ENCODE peak calls at places on chromosomes 11 and 22, in four cellular contexts. G, S, X and D are unnamed samples. For H3K36me3, the result is how much of the 10 kb centered on the place peaks cover.

GRCh38 chr11:2775626-2776350 is 76.0 kb upstream of the KCNQ1OT1 start:
- DNase-seq in G (no peak), S (peak), X (peak), D (no peak)

GRCh38 chr11:72750086-72750485 is 2.1 kb downstream of the ARAP1 start:
- DNase-seq in G (no peak), S (no peak), X (no peak), D (no peak)

GRCh38 chr22:30830907-30831306 is 136.2 kb downstream of the OSBP2 start:
- DNase-seq in G (peak), S (no peak), X (peak), D (peak)

GRCh38 chr11:126645206-126645605 is 289.7 kb downstream of the ST3GAL4 start:
- DNase-seq in G (no peak), S (no peak), X (no peak), D (no peak)

GRCh38 chr11:57792060-57792541 is 30.5 kb downstream of the CTNND1 start:
- DNase-seq in G (peak), S (peak), X (peak), D (peak)

GRCh38 chr11:115453158-115453557 is 51.1 kb downstream of the CADM1 start:
- DNase-seq in G (no peak), S (no peak), X (no peak), D (no peak)

GRCh38 chr22:49330421-49331222 is 497.1 kb downstream of the BRD1 start:
- DNase-seq in G (no peak), S (no peak), X (no peak), D (no peak)

GRCh38 chr11:48001438-48002021 is 21.2 kb downstream of the PTPRJ start:
- DNase-seq in G (peak), S (no peak), X (no peak), D (no peak)

GRCh38 chr11:15568440-15568839 is 453.7 kb downstream of the INSC start:
- DNase-seq in G (no peak), S (no peak), X (no peak), D (no peak)

GRCh38 chr11:68343761-68344256 is 31.4 kb downstream of the LRP5 start:
- DNase-seq in G (no peak), S (no peak), X (no peak), D (no peak)

GRCh38 chr11:87307101-87307500 is 269.4 kb downstream of the TMEM135 start:
- DNase-seq in G (no peak), S (no peak), X (no peak), D (no peak)

GRCh38 chr11:102061276-102061675 is 14.0 kb downstream of the CFAP300 start:
- DNase-seq in G (peak), S (no peak), X (no peak), D (no peak)

GRCh38 chr11:126733685-126734084 is 266.9 kb downstream of the KIRREL3 start:
- DNase-seq in G (peak), S (no peak), X (no peak), D (no peak)

GRCh38 chr11:66568124-66568916 is at the start of gene CTSF:
- DNase-seq in G (peak), S (peak), X (peak), D (peak)

GRCh38 chr11:64846998-64847666 is 2.7 kb upstream of the CDC42BPG start:
- DNase-seq in G (peak), S (peak), X (peak), D (peak)

GRCh38 chr11:117453886-117454563 is 126.4 kb downstream of the CEP164 start:
- DNase-seq in G (no peak), S (no peak), X (no peak), D (no peak)

GRCh38 chr11:44565746-44566558 is 489 bp downstream of the CD82 start:
- DNase-seq in G (no peak), S (no peak), X (no peak), D (no peak)

GRCh38 chr22:19819911-19820879 is 34.5 kb downstream of the GNB1L start:
- DNase-seq in G (no peak), S (no peak), X (no peak), D (no peak)

GRCh38 chr11:77699425-77699824 is 61.8 kb upstream of the CLNS1A start:
- DNase-seq in G (no peak), S (no peak), X (no peak), D (no peak)

GRCh38 chr11:12693485-12694181 is 19.4 kb downstream of the TEAD1 start:
- DNase-seq in G (peak), S (peak), X (peak), D (peak)

GRCh38 chr11:86255896-86256295 is 11.3 kb downstream of the EED start:
- DNase-seq in G (no peak), S (no peak), X (no peak), D (no peak)

GRCh38 chr22:44399906-44400762 is 87.4 kb upstream of the SHISAL1 start:
- DNase-seq in G (no peak), S (peak), X (no peak), D (no peak)

GRCh38 chr22:39666926-39667325 is 96.4 kb downstream of the CACNA1I start:
- DNase-seq in G (no peak), S (no peak), X (no peak), D (no peak)

GRCh38 chr22:21961886-21962654 is 9.4 kb upstream of the PPM1F start:
- DNase-seq in G (peak), S (no peak), X (no peak), D (peak)

GRCh38 chr11:19201737-19202605 is at the start of gene CSRP3:
- DNase-seq in G (peak), S (no peak), X (peak), D (no peak)

GRCh38 chr11:74577624-74578396 is 14.6 kb upstream of the POLD3 start:
- DNase-seq in G (peak), S (no peak), X (no peak), D (no peak)

GRCh38 chr22:36454916-36455570 is 26.4 kb downstream of the TXN2 start:
- DNase-seq in G (peak), S (peak), X (peak), D (peak)

GRCh38 chr11:107442715-107443215 is 14.9 kb downstream of the CWF19L2 start:
- DNase-seq in G (no peak), S (no peak), X (no peak), D (no peak)

GRCh38 chr11:47611240-47611863 is 17.1 kb upstream of the C1QTNF4 start:
- DNase-seq in G (no peak), S (no peak), X (no peak), D (no peak)

GRCh38 chr11:19817265-19817851 is 104.7 kb downstream of the NAV2 start:
- DNase-seq in G (no peak), S (no peak), X (no peak), D (no peak)

GRCh38 chr11:122020902-122021301 is 95.1 kb downstream of the BLID start:
- DNase-seq in G (peak), S (no peak), X (no peak), D (no peak)

GRCh38 chr11:125036933-125037332 is 26.2 kb upstream of the SLC37A2 start:
- DNase-seq in G (peak), S (no peak), X (no peak), D (peak)

GRCh38 chr11:64892838-64893193 is 14.4 kb upstream of the EHD1 start:
- DNase-seq in G (no peak), S (no peak), X (no peak), D (no peak)

GRCh38 chr11:14764899-14765527 is 121.4 kb downstream of the PDE3B start:
- DNase-seq in G (peak), S (no peak), X (no peak), D (peak)

GRCh38 chr11:119697445-119697844 is 31.6 kb downstream of the NECTIN1 start:
- DNase-seq in G (no peak), S (no peak), X (no peak), D (no peak)
- H3K36me3 ChIP-seq in G (under half), S (under half), X (under half), D (under half)

DNA sequence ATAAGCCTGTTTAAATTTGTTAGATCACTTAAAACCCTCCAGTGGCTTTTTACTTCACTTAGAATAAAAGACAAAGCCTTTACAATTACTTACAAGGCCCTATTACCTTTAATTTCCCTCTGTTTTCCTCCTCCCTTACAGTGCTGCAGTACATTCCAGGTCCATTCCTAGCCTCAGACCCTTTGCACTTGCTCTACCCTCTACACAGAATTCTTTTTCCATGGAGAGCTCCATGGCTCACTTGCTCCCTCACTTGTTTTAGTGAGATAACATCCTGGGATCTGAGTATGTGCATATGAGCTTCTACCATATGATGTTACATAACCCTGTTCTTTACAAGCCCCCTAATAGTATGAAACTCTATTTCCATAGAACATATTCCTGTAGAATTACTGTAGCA is 24.4 kb downstream of the ZNF214 start:
- DNase-seq in G (no peak), S (no peak), X (no peak), D (no peak)
- TF ChIP-seq CTCF in G (no peak), S (no peak), X (no peak), D (no peak)

GRCh38 chr22:41171996-41172395 is 33.1 kb upstream of the L3MBTL2 start:
- DNase-seq in G (no peak), S (no peak), X (no peak), D (no peak)
- H3K36me3 ChIP-seq in G (half or more), S (under half), X (half or more), D (under half)

GRCh38 chr11:120259241-120259640 is 19.3 kb downstream of the POU2F3 start:
- DNase-seq in G (no peak), S (no peak), X (no peak), D (no peak)

GRCh38 chr11:120256779-120257178 is 16.8 kb downstream of the POU2F3 start:
- DNase-seq in G (no peak), S (no peak), X (no peak), D (no peak)

GRCh38 chr11:120257346-120257745 is 17.4 kb downstream of the POU2F3 start:
- DNase-seq in G (no peak), S (no peak), X (no peak), D (no peak)

GRCh38 chr11:120259988-120260565 is 20.1 kb downstream of the POU2F3 start:
- DNase-seq in G (no peak), S (no peak), X (no peak), D (no peak)

DNA sequence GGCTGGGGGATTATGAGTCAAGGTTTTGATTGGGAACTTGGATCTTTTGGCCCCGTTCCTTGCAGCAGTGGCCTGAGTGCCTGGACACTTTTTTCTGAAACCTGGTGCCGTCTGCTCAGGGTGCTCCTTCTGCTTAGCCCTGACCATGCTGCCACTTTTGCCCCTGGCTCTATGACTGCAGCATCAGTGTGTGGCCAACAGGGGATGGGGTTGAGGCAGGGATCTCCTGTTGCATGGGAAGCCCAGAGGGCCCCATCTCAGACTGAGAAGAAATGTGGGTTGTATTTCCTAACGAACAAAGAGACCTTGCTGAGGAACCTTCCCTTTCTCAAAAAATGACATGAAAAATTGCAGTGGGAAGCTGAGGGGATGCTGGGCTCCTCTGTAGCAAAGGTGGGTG is 18.7 kb downstream of the POU2F3 start:
- DNase-seq in G (no peak), S (no peak), X (no peak), D (no peak)
- TF ChIP-seq CTCF in G (no peak), S (no peak), X (no peak), D (no peak)

GRCh38 chr11:213111-213510 is 5.6 kb downstream of the RIC8A start:
- DNase-seq in G (no peak), S (peak), X (no peak), D (no peak)

GRCh38 chr11:211741-212140 is 4.2 kb downstream of the RIC8A start:
- DNase-seq in G (no peak), S (peak), X (no peak), D (no peak)

GRCh38 chr11:211295-211694 is 3.8 kb downstream of the RIC8A start:
- DNase-seq in G (no peak), S (peak), X (no peak), D (no peak)

GRCh38 chr11:210803-211180 is 3.3 kb downstream of the RIC8A start:
- DNase-seq in G (no peak), S (peak), X (no peak), D (no peak)

DNA sequence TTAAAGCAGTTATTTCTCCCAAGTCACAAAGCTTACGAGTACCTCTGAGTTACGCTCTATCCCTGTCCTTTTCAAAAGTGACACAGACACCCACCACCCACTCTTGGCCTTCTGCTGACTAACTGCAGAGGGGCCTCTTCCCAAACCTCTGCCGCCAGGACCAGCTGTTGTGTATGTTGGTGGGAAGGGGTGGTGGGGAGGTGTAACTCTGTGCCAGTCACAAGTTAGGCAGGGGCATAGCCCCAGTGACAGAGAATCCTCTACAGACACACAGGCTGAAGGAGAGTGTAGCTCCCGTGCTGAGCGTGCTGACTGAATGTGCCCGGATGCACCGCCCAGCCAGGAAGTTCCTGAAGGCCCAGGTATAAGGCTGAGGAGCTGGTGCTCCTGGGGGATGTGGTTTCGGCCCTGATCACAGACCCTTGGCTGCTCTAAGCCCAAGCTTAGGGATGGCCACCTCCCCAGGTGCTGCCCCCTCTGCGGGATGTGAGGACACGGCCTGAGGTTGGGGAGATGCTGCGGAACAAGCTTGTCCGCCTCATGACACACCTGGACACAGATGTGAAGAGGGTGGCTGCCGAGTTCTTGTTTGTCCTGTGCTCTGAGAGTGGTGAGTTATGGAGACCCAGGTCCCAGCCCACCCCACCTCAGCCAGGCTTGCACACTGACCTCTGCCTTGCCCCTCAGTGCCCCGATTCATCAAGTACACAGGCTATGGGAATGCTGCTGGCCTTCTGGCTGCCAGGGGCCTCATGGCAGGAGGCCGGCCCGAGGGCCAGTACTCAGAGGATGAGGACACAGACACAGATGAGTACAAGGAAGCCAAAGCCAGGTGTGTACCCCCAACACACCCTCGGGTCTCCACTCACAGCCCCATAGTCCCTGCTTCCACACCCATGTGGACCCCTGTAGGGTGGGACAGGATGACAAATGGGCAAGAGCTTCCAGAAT is 4.9 kb downstream of the RIC8A start:
- DNase-seq in G (no peak), S (peak), X (no peak), D (no peak)
- H3K36me3 ChIP-seq in G (half or more), S (under half), X (under half), D (under half)

GRCh38 chr11:110529043-110529442 is 99.3 kb downstream of the FDX1 start:
- DNase-seq in G (no peak), S (no peak), X (no peak), D (peak)
- TF ChIP-seq CTCF in G (peak), S (no peak), X (no peak), D (peak)

GRCh38 chr11:79069504-79069903 is 371.3 kb downstream of the TENM4 start:
- DNase-seq in G (no peak), S (no peak), X (no peak), D (no peak)

GRCh38 chr11:79062814-79063762 is 377.7 kb downstream of the TENM4 start:
- DNase-seq in G (peak), S (no peak), X (no peak), D (peak)

GRCh38 chr11:79068356-79068755 is 372.5 kb downstream of the TENM4 start:
- DNase-seq in G (peak), S (no peak), X (no peak), D (no peak)

GRCh38 chr11:79067355-79067685 is 373.5 kb downstream of the TENM4 start:
- DNase-seq in G (no peak), S (no peak), X (no peak), D (no peak)

DNA sequence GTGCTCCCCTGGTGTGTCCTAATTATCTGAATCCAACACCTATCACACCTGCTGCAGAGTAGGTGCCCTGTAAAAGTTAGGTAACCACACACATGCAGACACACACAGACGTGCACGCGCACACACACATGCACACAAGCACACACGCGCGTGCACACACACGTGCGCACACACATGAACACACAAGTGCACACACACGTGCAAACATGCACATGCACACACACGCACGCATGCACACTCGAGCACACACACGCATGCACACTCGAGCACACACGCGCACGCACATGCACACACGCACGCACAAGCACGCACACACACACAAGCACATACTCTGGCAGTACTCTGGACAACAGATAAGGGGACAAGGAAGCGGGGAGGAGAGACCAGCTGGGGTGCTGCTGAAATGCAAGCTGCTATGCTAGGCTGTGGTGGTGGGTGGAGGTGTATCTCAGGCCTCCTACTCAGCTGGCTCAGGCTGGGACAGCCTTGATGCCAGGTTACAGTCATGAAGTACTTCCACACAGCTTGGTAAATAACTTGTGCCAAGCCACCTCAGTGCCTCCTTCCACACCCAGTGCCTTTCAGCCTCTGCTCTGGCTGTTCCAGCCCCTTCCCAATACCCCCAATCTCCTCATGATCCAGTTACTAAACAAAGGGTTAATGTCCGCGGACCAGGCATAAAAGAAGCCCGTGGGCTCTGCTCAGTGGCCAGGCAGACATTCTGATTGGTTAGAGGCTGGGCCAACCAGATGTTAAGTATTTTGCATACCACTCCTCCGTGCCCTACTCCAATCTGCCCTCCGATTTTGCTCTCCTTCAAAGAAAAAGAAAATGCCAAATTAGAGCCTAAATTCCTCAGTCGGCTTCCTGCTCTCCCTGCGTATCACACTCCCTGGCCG is 374.1 kb downstream of the TENM4 start:
- DNase-seq in G (no peak), S (no peak), X (no peak), D (no peak)
- H3K36me3 ChIP-seq in G (under half), S (under half), X (under half), D (under half)

DNA sequence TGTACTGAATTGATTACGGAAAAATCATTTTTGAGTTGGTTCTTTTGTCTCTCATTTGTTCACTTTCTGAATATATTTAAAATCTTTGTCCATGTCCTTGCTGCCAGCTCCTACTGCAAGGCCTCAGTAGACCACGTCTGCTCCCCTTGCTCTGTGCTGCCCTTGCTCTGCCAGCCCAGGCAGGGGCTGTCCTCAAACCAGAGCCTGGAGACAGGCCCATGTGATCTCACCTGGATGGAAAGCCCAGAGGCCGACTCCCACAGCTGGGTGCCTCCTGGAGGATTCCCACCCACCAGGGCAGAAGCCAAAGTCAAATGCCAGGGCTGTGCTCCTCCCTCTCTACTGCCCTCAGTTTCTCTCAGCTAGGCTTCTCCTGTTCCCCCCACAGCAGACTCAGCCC is 141.8 kb downstream of the NTM start:
- DNase-seq in G (no peak), S (no peak), X (no peak), D (no peak)
- TF ChIP-seq CTCF in G (no peak), S (no peak), X (no peak), D (no peak)